ENCODE peak calls at places on chromosomes 12 and 14, in nine cellular contexts. I is Right ventricle myocardium superior, O is fibroblast of mammary gland, M is epithelial cell of esophagus, X is activated gamma-delta T cell treated with Interleukin-2 at 50 U/mL for 16 hours, J is sciatic nerve, H is GM18507, G is upper lobe of left lung, Z is OCI-LY7. N is an unnamed sample.

GRCh38 chr14:64387232-64387737 is 868 bp upstream of the MTHFD1 start:
- DNase-seq in I (no peak), O (peak), M (peak), X (no peak), J (peak), H (no peak), G (no peak), Z (no peak), N (no peak)

GRCh38 chr12:110111476-110112334 is 12.5 kb upstream of the IFT81 start:
- DNase-seq in I (no peak), O (no peak), M (no peak), X (no peak), J (no peak), H (no peak), G (no peak), Z (no peak), N (no peak)

GRCh38 chr14:46344327-46344937 is 307.1 kb downstream of the RPL10L start:
- DNase-seq in I (no peak), O (peak), M (peak), X (no peak), J (no peak), H (no peak), G (no peak), Z (peak), N (no peak)

GRCh38 chr12:2396448-2396871 is 343.7 kb downstream of the CACNA1C start:
- DNase-seq in I (peak), O (peak), M (no peak), X (no peak), J (peak), H (no peak), G (no peak), Z (no peak), N (peak)

GRCh38 chr12:49195734-49196133 is 6.9 kb upstream of the TUBA1A start:
- DNase-seq in I (no peak), O (no peak), M (no peak), X (no peak), J (no peak), H (no peak), G (no peak), Z (no peak), N (no peak)

GRCh38 chr12:108821407-108822397 is 35.7 kb downstream of the SSH1 start:
- DNase-seq in I (peak), O (peak), M (peak), X (no peak), J (no peak), H (no peak), G (no peak), Z (no peak), N (no peak)

GRCh38 chr12:24605466-24605865 is 343.4 kb downstream of the BCAT1 start:
- DNase-seq in I (no peak), O (peak), M (no peak), X (no peak), J (no peak), H (no peak), G (no peak), Z (no peak), N (no peak)

GRCh38 chr12:130281157-130281799 is 56.4 kb upstream of the PIWIL1 start:
- DNase-seq in I (peak), O (no peak), M (no peak), X (peak), J (no peak), H (no peak), G (peak), Z (no peak), N (no peak)

GRCh38 chr12:9751204-9752144 is 9.2 kb downstream of the CD69 start:
- DNase-seq in I (no peak), O (peak), M (peak), X (no peak), J (no peak), H (no peak), G (no peak), Z (peak), N (no peak)

GRCh38 chr14:76304536-76305473 is 71.1 kb upstream of the ESRRB start:
- DNase-seq in I (no peak), O (no peak), M (no peak), X (no peak), J (no peak), H (no peak), G (no peak), Z (no peak), N (no peak)

GRCh38 chr12:121903202-121903601 is 14.6 kb downstream of the PSMD9 start:
- DNase-seq in I (no peak), O (no peak), M (no peak), X (no peak), J (no peak), H (no peak), G (no peak), Z (no peak), N (no peak)

GRCh38 chr12:76236640-76237039 is 111.6 kb downstream of the BBS10 start:
- DNase-seq in I (no peak), O (peak), M (peak), X (no peak), J (no peak), H (no peak), G (no peak), Z (no peak), N (no peak)

GRCh38 chr14:87002831-87003230 is 990.2 kb downstream of the GALC start:
- DNase-seq in I (no peak), O (peak), M (no peak), X (no peak), J (no peak), H (no peak), G (no peak), Z (no peak), N (no peak)

GRCh38 chr12:462936-463705 is 3.4 kb downstream of the B4GALNT3 start:
- DNase-seq in I (no peak), O (no peak), M (peak), X (no peak), J (no peak), H (no peak), G (no peak), Z (no peak), N (no peak)

GRCh38 chr14:76486251-76486743 is 110.4 kb downstream of the ESRRB start:
- DNase-seq in I (no peak), O (no peak), M (no peak), X (no peak), J (no peak), H (no peak), G (no peak), Z (no peak), N (no peak)

GRCh38 chr14:59189281-59189821 is 884 bp downstream of the DAAM1 start:
- DNase-seq in I (peak), O (no peak), M (peak), X (peak), J (peak), H (no peak), G (peak), Z (peak), N (peak)

GRCh38 chr14:64772394-64772950 is 68.2 kb downstream of the PLEKHG3 start:
- DNase-seq in I (no peak), O (no peak), M (no peak), X (no peak), J (no peak), H (no peak), G (peak), Z (no peak), N (no peak)

GRCh38 chr12:67271976-67272375 is 2.8 kb downstream of the CAND1 start:
- DNase-seq in I (no peak), O (peak), M (no peak), X (no peak), J (no peak), H (no peak), G (no peak), Z (no peak), N (no peak)

GRCh38 chr12:62598846-62599245 is 132.2 kb downstream of the MON2 start:
- DNase-seq in I (no peak), O (no peak), M (no peak), X (no peak), J (no peak), H (no peak), G (no peak), Z (no peak), N (no peak)

GRCh38 chr12:386651-387050 is 2.5 kb downstream of the KDM5A start:
- DNase-seq in I (no peak), O (peak), M (peak), X (no peak), J (no peak), H (no peak), G (no peak), Z (no peak), N (no peak)

GRCh38 chr14:75578786-75579781 is 664 bp downstream of the FLVCR2 start:
- DNase-seq in I (peak), O (peak), M (no peak), X (peak), J (peak), H (no peak), G (peak), Z (no peak), N (peak)

GRCh38 chr14:68552597-68552996 is 240.3 kb downstream of the ZFP36L1 start:
- DNase-seq in I (no peak), O (peak), M (peak), X (no peak), J (no peak), H (no peak), G (no peak), Z (peak), N (no peak)

GRCh38 chr14:86739761-86740160 is 1209.8 kb downstream of the FLRT2 start:
- DNase-seq in I (no peak), O (no peak), M (peak), X (no peak), J (no peak), H (no peak), G (no peak), Z (no peak), N (no peak)

GRCh38 chr12:47107446-47107845 is 27.7 kb upstream of the AMIGO2 start:
- DNase-seq in I (no peak), O (no peak), M (no peak), X (no peak), J (no peak), H (no peak), G (peak), Z (no peak), N (no peak)

GRCh38 chr14:100609941-100610391 is 22.7 kb upstream of the BEGAIN start:
- DNase-seq in I (peak), O (no peak), M (no peak), X (no peak), J (peak), H (no peak), G (peak), Z (no peak), N (no peak)

GRCh38 chr12:125340791-125341190 is 275.6 kb downstream of the AACS start:
- DNase-seq in I (no peak), O (peak), M (peak), X (no peak), J (no peak), H (no peak), G (no peak), Z (no peak), N (no peak)

GRCh38 chr12:91877461-91878230 is 268.0 kb downstream of the BTG1 start:
- DNase-seq in I (no peak), O (no peak), M (peak), X (peak), J (no peak), H (no peak), G (no peak), Z (no peak), N (no peak)

GRCh38 chr12:72271401-72271740 is 799 bp upstream of the TRHDE start:
- DNase-seq in I (no peak), O (no peak), M (no peak), X (no peak), J (no peak), H (no peak), G (no peak), Z (no peak), N (no peak)

GRCh38 chr14:99188721-99189120 is 83.3 kb downstream of the BCL11B start:
- DNase-seq in I (no peak), O (no peak), M (no peak), X (no peak), J (no peak), H (no peak), G (no peak), Z (no peak), N (no peak)

GRCh38 chr14:101108579-101109346 is 205.2 kb upstream of the RTL1 start:
- DNase-seq in I (no peak), O (no peak), M (no peak), X (no peak), J (peak), H (no peak), G (peak), Z (no peak), N (peak)

GRCh38 chr12:25130741-25131188 is 64.2 kb downstream of the DNAI7 start:
- DNase-seq in I (no peak), O (peak), M (peak), X (no peak), J (no peak), H (peak), G (no peak), Z (peak), N (no peak)

GRCh38 chr12:78863482-78864427 is 819 bp upstream of the SYT1 start:
- DNase-seq in I (peak), O (peak), M (peak), X (peak), J (peak), H (no peak), G (peak), Z (no peak), N (no peak)

GRCh38 chr12:9255837-9256236 is 47.6 kb upstream of the PZP start:
- DNase-seq in I (no peak), O (no peak), M (no peak), X (no peak), J (no peak), H (no peak), G (no peak), Z (no peak), N (no peak)

GRCh38 chr14:75577724-75578098 is 709 bp upstream of the FLVCR2 start:
- DNase-seq in I (peak), O (peak), M (peak), X (peak), J (peak), H (peak), G (no peak), Z (peak), N (peak)